ENCODE peak calls at places on chromosomes 3 and 15, in ten cellular contexts. One of them, this sample, is unnamed. For H3K36me3 and H3K4me1, the result is how much of the 10 kb centered on the place peaks cover.

GRCh38 chr15:82880704-82881103 is 71.3 kb downstream of the WHAMM start:
- DNase-seq in H1: peak
- DNase-seq in mucosa of descending colon: no peak
- DNase-seq in esophagus squamous epithelium: no peak
- DNase-seq in CD4-positive, alpha-beta memory T cell: no peak
- DNase-seq in endodermal cell: no peak
- DNase-seq in hepatocyte: no peak
- DNase-seq in stomach: no peak
- DNase-seq in CD8-positive, alpha-beta T cell: no peak
- DNase-seq in small intestine: no peak
- DNase-seq in this sample: no peak

GRCh38 chr15:63046927-63047760 is 4.6 kb downstream of the TPM1 start:
- DNase-seq in H1: no peak
- DNase-seq in mucosa of descending colon: no peak
- DNase-seq in esophagus squamous epithelium: no peak
- DNase-seq in CD4-positive, alpha-beta memory T cell: no peak
- DNase-seq in endodermal cell: peak
- DNase-seq in hepatocyte: no peak
- DNase-seq in stomach: no peak
- DNase-seq in CD8-positive, alpha-beta T cell: no peak
- DNase-seq in small intestine: no peak
- DNase-seq in this sample: no peak

GRCh38 chr15:63462053-63462452 is 42.3 kb upstream of the USP3 start:
- DNase-seq in H1: no peak
- DNase-seq in mucosa of descending colon: no peak
- DNase-seq in esophagus squamous epithelium: no peak
- DNase-seq in CD4-positive, alpha-beta memory T cell: no peak
- DNase-seq in endodermal cell: no peak
- DNase-seq in hepatocyte: no peak
- DNase-seq in stomach: no peak
- DNase-seq in CD8-positive, alpha-beta T cell: no peak
- DNase-seq in small intestine: peak
- DNase-seq in this sample: no peak

GRCh38 chr15:50353999-50354837 is 780 bp downstream of the GABPB1 start:
- DNase-seq in H1: peak
- DNase-seq in mucosa of descending colon: peak
- DNase-seq in esophagus squamous epithelium: peak
- DNase-seq in CD4-positive, alpha-beta memory T cell: peak
- DNase-seq in endodermal cell: peak
- DNase-seq in hepatocyte: peak
- DNase-seq in stomach: peak
- DNase-seq in CD8-positive, alpha-beta T cell: peak
- DNase-seq in small intestine: peak
- DNase-seq in this sample: peak

GRCh38 chr3:11711826-11712225 is 68.1 kb upstream of the VGLL4 start:
- DNase-seq in H1: no peak
- DNase-seq in mucosa of descending colon: no peak
- DNase-seq in esophagus squamous epithelium: no peak
- DNase-seq in CD4-positive, alpha-beta memory T cell: no peak
- DNase-seq in endodermal cell: no peak
- DNase-seq in hepatocyte: no peak
- DNase-seq in stomach: no peak
- DNase-seq in CD8-positive, alpha-beta T cell: no peak
- DNase-seq in small intestine: no peak
- DNase-seq in this sample: no peak

GRCh38 chr3:117622130-117622841 is 912.7 kb downstream of the TUSC7 start:
- DNase-seq in H1: no peak
- DNase-seq in mucosa of descending colon: no peak
- DNase-seq in esophagus squamous epithelium: no peak
- DNase-seq in CD4-positive, alpha-beta memory T cell: no peak
- DNase-seq in endodermal cell: no peak
- DNase-seq in hepatocyte: no peak
- DNase-seq in stomach: no peak
- DNase-seq in CD8-positive, alpha-beta T cell: no peak
- DNase-seq in small intestine: no peak
- DNase-seq in this sample: no peak

GRCh38 chr3:5006755-5007202 is 27.5 kb downstream of the BHLHE40 start:
- DNase-seq in H1: no peak
- DNase-seq in mucosa of descending colon: no peak
- DNase-seq in esophagus squamous epithelium: no peak
- DNase-seq in CD4-positive, alpha-beta memory T cell: peak
- DNase-seq in endodermal cell: peak
- DNase-seq in hepatocyte: no peak
- DNase-seq in stomach: no peak
- DNase-seq in CD8-positive, alpha-beta T cell: peak
- DNase-seq in small intestine: no peak
- DNase-seq in this sample: no peak

GRCh38 chr15:53072077-53072476 is 281.9 kb upstream of the ONECUT1 start:
- DNase-seq in H1: peak
- DNase-seq in mucosa of descending colon: peak
- DNase-seq in esophagus squamous epithelium: no peak
- DNase-seq in CD4-positive, alpha-beta memory T cell: no peak
- DNase-seq in endodermal cell: peak
- DNase-seq in hepatocyte: peak
- DNase-seq in stomach: peak
- DNase-seq in CD8-positive, alpha-beta T cell: no peak
- DNase-seq in small intestine: peak
- DNase-seq in this sample: peak

GRCh38 chr3:48536787-48537186 is 19.8 kb downstream of the PFKFB4 start:
- DNase-seq in H1: no peak
- DNase-seq in mucosa of descending colon: no peak
- DNase-seq in esophagus squamous epithelium: no peak
- DNase-seq in CD4-positive, alpha-beta memory T cell: no peak
- DNase-seq in endodermal cell: no peak
- DNase-seq in hepatocyte: no peak
- DNase-seq in stomach: no peak
- DNase-seq in CD8-positive, alpha-beta T cell: no peak
- DNase-seq in small intestine: no peak
- DNase-seq in this sample: no peak

GRCh38 chr3:48535578-48535977 is 21.0 kb downstream of the PFKFB4 start:
- DNase-seq in H1: no peak
- DNase-seq in mucosa of descending colon: no peak
- DNase-seq in esophagus squamous epithelium: no peak
- DNase-seq in CD4-positive, alpha-beta memory T cell: no peak
- DNase-seq in endodermal cell: no peak
- DNase-seq in hepatocyte: no peak
- DNase-seq in stomach: no peak
- DNase-seq in CD8-positive, alpha-beta T cell: no peak
- DNase-seq in small intestine: no peak
- DNase-seq in this sample: no peak

GRCh38 chr3:48532271-48532973 is 24.2 kb downstream of the PFKFB4 start:
- DNase-seq in H1: no peak
- DNase-seq in mucosa of descending colon: no peak
- DNase-seq in esophagus squamous epithelium: no peak
- DNase-seq in CD4-positive, alpha-beta memory T cell: no peak
- DNase-seq in endodermal cell: no peak
- DNase-seq in hepatocyte: no peak
- DNase-seq in stomach: no peak
- DNase-seq in CD8-positive, alpha-beta T cell: no peak
- DNase-seq in small intestine: no peak
- DNase-seq in this sample: no peak

GRCh38 chr3:48536116-48536515 is 20.5 kb downstream of the PFKFB4 start:
- DNase-seq in H1: no peak
- DNase-seq in mucosa of descending colon: no peak
- DNase-seq in esophagus squamous epithelium: no peak
- DNase-seq in CD4-positive, alpha-beta memory T cell: no peak
- DNase-seq in endodermal cell: no peak
- DNase-seq in hepatocyte: no peak
- DNase-seq in stomach: no peak
- DNase-seq in CD8-positive, alpha-beta T cell: no peak
- DNase-seq in small intestine: no peak
- DNase-seq in this sample: no peak

DNA sequence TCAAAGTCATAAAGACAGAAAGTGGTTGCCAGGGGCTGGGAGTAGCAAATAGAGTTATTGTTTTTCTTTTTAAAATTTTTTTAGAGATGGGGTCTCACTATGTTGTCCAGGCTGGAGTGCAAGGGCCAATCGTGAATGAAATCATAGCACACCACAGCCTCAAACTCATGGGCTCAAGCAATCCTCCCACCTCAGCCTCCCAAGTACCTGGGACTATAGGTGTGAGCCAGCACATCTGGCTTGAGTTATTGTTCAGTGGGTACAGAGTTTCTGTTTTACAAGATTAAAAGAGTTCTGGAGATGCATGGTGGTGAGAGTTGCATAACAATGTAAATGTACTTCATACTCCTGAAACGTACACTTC is 23.6 kb downstream of the PFKFB4 start:
- DNase-seq in H1: no peak
- DNase-seq in mucosa of descending colon: no peak
- DNase-seq in esophagus squamous epithelium: no peak
- DNase-seq in CD4-positive, alpha-beta memory T cell: no peak
- DNase-seq in endodermal cell: no peak
- DNase-seq in hepatocyte: no peak
- DNase-seq in stomach: no peak
- DNase-seq in CD8-positive, alpha-beta T cell: no peak
- DNase-seq in small intestine: no peak
- DNase-seq in this sample: peak
- H3K36me3 ChIP-seq in H1: under half
- H3K36me3 ChIP-seq in mucosa of descending colon: under half
- H3K36me3 ChIP-seq in esophagus squamous epithelium: under half
- H3K36me3 ChIP-seq in CD4-positive, alpha-beta memory T cell: under half
- H3K36me3 ChIP-seq in endodermal cell: under half
- H3K36me3 ChIP-seq in hepatocyte: under half
- H3K36me3 ChIP-seq in stomach: under half
- H3K36me3 ChIP-seq in CD8-positive, alpha-beta T cell: under half
- H3K36me3 ChIP-seq in small intestine: under half
- H3K36me3 ChIP-seq in this sample: under half

DNA sequence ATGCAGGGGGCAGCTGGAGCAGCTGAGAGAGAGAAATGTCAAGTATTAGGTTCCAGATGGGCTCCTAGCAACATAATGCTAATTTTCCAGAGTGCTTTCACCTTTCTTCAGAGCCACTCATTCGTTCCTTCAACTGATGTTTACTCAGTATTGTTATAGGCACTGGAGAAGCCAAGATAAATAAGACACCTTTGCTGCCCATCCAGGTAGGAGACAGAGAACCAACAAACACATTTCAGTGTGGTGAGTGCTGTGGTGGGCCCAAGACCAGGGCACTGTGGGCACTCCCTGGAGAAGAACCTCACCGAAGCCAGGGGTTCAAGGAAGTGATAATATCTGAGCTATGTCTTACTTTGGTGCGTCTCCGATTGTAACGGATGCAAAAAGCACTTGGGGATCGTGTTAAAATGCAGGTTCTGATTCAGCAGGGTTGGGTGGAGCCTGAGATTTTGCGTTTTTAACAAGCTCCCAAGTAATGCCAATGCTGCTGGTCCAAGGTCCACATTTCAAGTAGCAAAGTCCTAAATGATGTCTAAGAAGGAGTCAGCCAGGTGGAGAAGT is 42.0 kb upstream of the PLCL2 start:
- DNase-seq in H1: no peak
- DNase-seq in mucosa of descending colon: peak
- DNase-seq in esophagus squamous epithelium: no peak
- DNase-seq in CD4-positive, alpha-beta memory T cell: no peak
- DNase-seq in endodermal cell: no peak
- DNase-seq in hepatocyte: no peak
- DNase-seq in stomach: no peak
- DNase-seq in CD8-positive, alpha-beta T cell: no peak
- DNase-seq in small intestine: peak
- DNase-seq in this sample: no peak
- H3K4me3 ChIP-seq in H1: no peak
- H3K4me3 ChIP-seq in mucosa of descending colon: no peak
- H3K4me3 ChIP-seq in esophagus squamous epithelium: no peak
- H3K4me3 ChIP-seq in CD4-positive, alpha-beta memory T cell: peak
- H3K4me3 ChIP-seq in endodermal cell: no peak
- H3K4me3 ChIP-seq in hepatocyte: no peak
- H3K4me3 ChIP-seq in stomach: no peak
- H3K4me3 ChIP-seq in CD8-positive, alpha-beta T cell: peak
- H3K4me3 ChIP-seq in small intestine: no peak
- H3K4me3 ChIP-seq in this sample: no peak

GRCh38 chr3:31979006-31979697 is 1.9 kb downstream of the OSBPL10 start:
- DNase-seq in H1: no peak
- DNase-seq in mucosa of descending colon: no peak
- DNase-seq in esophagus squamous epithelium: no peak
- DNase-seq in CD4-positive, alpha-beta memory T cell: no peak
- DNase-seq in endodermal cell: no peak
- DNase-seq in hepatocyte: no peak
- DNase-seq in stomach: no peak
- DNase-seq in CD8-positive, alpha-beta T cell: no peak
- DNase-seq in small intestine: no peak
- DNase-seq in this sample: no peak

GRCh38 chr3:31976302-31976701 is 4.8 kb downstream of the OSBPL10 start:
- DNase-seq in H1: no peak
- DNase-seq in mucosa of descending colon: no peak
- DNase-seq in esophagus squamous epithelium: no peak
- DNase-seq in CD4-positive, alpha-beta memory T cell: no peak
- DNase-seq in endodermal cell: no peak
- DNase-seq in hepatocyte: no peak
- DNase-seq in stomach: no peak
- DNase-seq in CD8-positive, alpha-beta T cell: no peak
- DNase-seq in small intestine: no peak
- DNase-seq in this sample: no peak

GRCh38 chr3:31980530-31981205 is 394 bp downstream of the OSBPL10 start:
- DNase-seq in H1: peak
- DNase-seq in mucosa of descending colon: peak
- DNase-seq in esophagus squamous epithelium: peak
- DNase-seq in CD4-positive, alpha-beta memory T cell: peak
- DNase-seq in endodermal cell: peak
- DNase-seq in hepatocyte: peak
- DNase-seq in stomach: peak
- DNase-seq in CD8-positive, alpha-beta T cell: peak
- DNase-seq in small intestine: peak
- DNase-seq in this sample: peak

GRCh38 chr3:31977736-31978135 is 3.3 kb downstream of the OSBPL10 start:
- DNase-seq in H1: no peak
- DNase-seq in mucosa of descending colon: no peak
- DNase-seq in esophagus squamous epithelium: no peak
- DNase-seq in CD4-positive, alpha-beta memory T cell: no peak
- DNase-seq in endodermal cell: no peak
- DNase-seq in hepatocyte: no peak
- DNase-seq in stomach: no peak
- DNase-seq in CD8-positive, alpha-beta T cell: no peak
- DNase-seq in small intestine: no peak
- DNase-seq in this sample: no peak

DNA sequence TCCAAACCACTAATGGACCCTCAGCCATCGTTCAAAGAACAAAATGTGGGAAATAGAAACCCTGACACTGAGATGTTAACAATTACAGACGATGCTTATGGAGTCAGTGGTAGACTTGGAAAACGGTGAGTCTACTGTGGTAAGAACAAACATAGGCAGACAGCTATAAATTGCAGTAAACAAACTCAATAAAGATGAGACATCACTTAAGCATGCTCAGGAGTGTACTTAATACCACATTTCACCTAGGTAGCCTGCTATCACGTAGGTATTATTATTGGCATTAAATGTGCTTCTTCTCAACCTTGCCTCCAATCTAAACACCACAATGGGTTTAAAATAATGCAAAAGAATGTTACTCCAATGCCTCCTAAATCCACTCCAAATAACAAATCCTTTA is 2.5 kb downstream of the OSBPL10 start:
- DNase-seq in H1: no peak
- DNase-seq in mucosa of descending colon: no peak
- DNase-seq in esophagus squamous epithelium: no peak
- DNase-seq in CD4-positive, alpha-beta memory T cell: no peak
- DNase-seq in endodermal cell: no peak
- DNase-seq in hepatocyte: no peak
- DNase-seq in stomach: no peak
- DNase-seq in CD8-positive, alpha-beta T cell: no peak
- DNase-seq in small intestine: no peak
- DNase-seq in this sample: no peak
- H3K4me1 ChIP-seq in H1: under half
- H3K4me1 ChIP-seq in mucosa of descending colon: under half
- H3K4me1 ChIP-seq in esophagus squamous epithelium: under half
- H3K4me1 ChIP-seq in CD4-positive, alpha-beta memory T cell: under half
- H3K4me1 ChIP-seq in endodermal cell: under half
- H3K4me1 ChIP-seq in hepatocyte: under half
- H3K4me1 ChIP-seq in stomach: under half
- H3K4me1 ChIP-seq in CD8-positive, alpha-beta T cell: under half
- H3K4me1 ChIP-seq in small intestine: under half
- H3K4me1 ChIP-seq in this sample: under half

GRCh38 chr15:88909956-88910831 is 3.0 kb downstream of the MFGE8 start:
- DNase-seq in H1: no peak
- DNase-seq in mucosa of descending colon: no peak
- DNase-seq in esophagus squamous epithelium: no peak
- DNase-seq in CD4-positive, alpha-beta memory T cell: no peak
- DNase-seq in endodermal cell: no peak
- DNase-seq in hepatocyte: no peak
- DNase-seq in stomach: no peak
- DNase-seq in CD8-positive, alpha-beta T cell: no peak
- DNase-seq in small intestine: no peak
- DNase-seq in this sample: no peak
- H3K36me3 ChIP-seq in H1: half or more
- H3K36me3 ChIP-seq in mucosa of descending colon: under half
- H3K36me3 ChIP-seq in esophagus squamous epithelium: under half
- H3K36me3 ChIP-seq in CD4-positive, alpha-beta memory T cell: under half
- H3K36me3 ChIP-seq in endodermal cell: under half
- H3K36me3 ChIP-seq in hepatocyte: under half
- H3K36me3 ChIP-seq in stomach: under half
- H3K36me3 ChIP-seq in CD8-positive, alpha-beta T cell: under half
- H3K36me3 ChIP-seq in small intestine: under half
- H3K36me3 ChIP-seq in this sample: under half

This sample was measured in HAP-1.